ENCODE peak calls at places on chromosome 19, in six cellular contexts. H, F, G, N, J and U are unnamed samples.
A peak's percentile ranks its signal among the peaks of the same experiment; 100 is the strongest.

GRCh38 chr19:53906211-53907192 is 2.6 kb upstream of the CACNG7 start:
- DNase-seq in F (peak; percentile 50), H (peak; percentile 87), N (peak; percentile 65), J (no peak), G (peak; percentile 26), U (peak; percentile 86)

GRCh38 chr19:41172297-41173164 is 20.5 kb upstream of the CYP2S1 start:
- DNase-seq in J (no peak), H (no peak), F (no peak), G (no peak), N (no peak), U (no peak)

GRCh38 chr19:4866595-4867424 is 657 bp downstream of the PLIN3 start:
- DNase-seq in N (peak; percentile 34), J (peak; percentile 84), G (peak; percentile 44), F (peak; percentile 35), H (peak; percentile 89), U (peak; percentile 84)

GRCh38 chr19:3451451-3451866 is 28.9 kb downstream of the SMIM24 start:
- DNase-seq in J (no peak), N (no peak), F (no peak), H (no peak), G (no peak), U (no peak)

GRCh38 chr19:1699998-1700732 is 47.8 kb upstream of the TCF3 start:
- DNase-seq in G (no peak), H (no peak), F (no peak), J (no peak), N (no peak), U (no peak)

GRCh38 chr19:3285647-3286176 is 61.3 kb downstream of the CELF5 start:
- DNase-seq in H (no peak), J (no peak), F (peak; percentile 40), N (no peak), G (no peak), U (no peak)

GRCh38 chr19:41698746-41699230 is 9.6 kb upstream of the CEACAM5 start:
- DNase-seq in J (no peak), G (no peak), F (no peak), N (no peak), H (no peak), U (no peak)

GRCh38 chr19:14871619-14872230 is 14.2 kb downstream of the OR7A17 start:
- DNase-seq in H (no peak), F (no peak), N (peak; percentile 10), G (no peak), J (no peak), U (no peak)

GRCh38 chr19:35856546-35857149 is at the start of gene KIRREL2:
- DNase-seq in F (no peak), N (no peak), H (no peak), G (no peak), J (no peak), U (no peak)

GRCh38 chr19:13460045-13460444 is 46.2 kb downstream of the CACNA1A start:
- DNase-seq in G (no peak), H (no peak), F (no peak), J (no peak), N (no peak), U (no peak)

GRCh38 chr19:17743874-17744273 is 7.4 kb upstream of the FCHO1 start:
- DNase-seq in F (peak; percentile 16), J (no peak), G (no peak), H (no peak), N (no peak), U (no peak)

GRCh38 chr19:44593294-44593693 is 20.1 kb upstream of the IGSF23 start:
- DNase-seq in F (no peak), H (no peak), G (no peak), J (no peak), N (no peak), U (no peak)

GRCh38 chr19:15977690-15978089 is 28.9 kb downstream of the OR10H4 start:
- DNase-seq in N (no peak), J (no peak), H (no peak), F (no peak), G (no peak), U (no peak)

GRCh38 chr19:53844849-53845246 is 20.7 kb upstream of the NLRP12 start:
- DNase-seq in G (no peak), N (no peak), F (no peak), H (no peak), J (no peak), U (peak; percentile 80)

GRCh38 chr19:46205183-46205984 is 24.2 kb upstream of the IGFL1 start:
- DNase-seq in F (no peak), G (no peak), H (peak; percentile 9), N (no peak), J (no peak), U (no peak)

GRCh38 chr19:50238043-50238442 is 34.6 kb downstream of the MYH14 start:
- DNase-seq in N (no peak), F (no peak), H (no peak), J (no peak), G (no peak), U (no peak)

GRCh38 chr19:52638601-52639000 is 446 bp upstream of the ZNF83 start:
- DNase-seq in G (no peak), H (peak; percentile 79), J (no peak), N (peak; percentile 16), F (no peak), U (no peak)

GRCh38 chr19:44889830-44890365 is 1.2 kb upstream of the TOMM40 start:
- DNase-seq in G (no peak), F (no peak), H (no peak), N (no peak), J (no peak), U (no peak)

GRCh38 chr19:33383722-33384292 is 10.3 kb downstream of the CEBPG start:
- DNase-seq in F (no peak), G (no peak), N (no peak), H (peak; percentile 24), J (no peak), U (peak; percentile 39)

GRCh38 chr19:42421101-42421500 is 6.1 kb downstream of the LIPE start:
- DNase-seq in G (no peak), N (no peak), F (no peak), J (no peak), H (no peak), U (peak; percentile 76)

GRCh38 chr19:46791944-46792343 is 3.5 kb upstream of the SLC1A5 start:
- DNase-seq in J (no peak), G (no peak), H (no peak), N (no peak), F (peak; percentile 72), U (no peak)

GRCh38 chr19:17052439-17052838 is 22.8 kb downstream of the HAUS8 start:
- DNase-seq in H (no peak), F (peak; percentile 30), G (no peak), J (no peak), N (peak; percentile 62), U (no peak)

GRCh38 chr19:18274303-18274775 is at the start of gene IQCN:
- DNase-seq in H (peak; percentile 86), G (no peak), N (no peak), J (peak; percentile 83), F (peak; percentile 61), U (no peak)

GRCh38 chr19:38028913-38029565 is 122.0 kb downstream of the SIPA1L3 start:
- DNase-seq in N (no peak), H (no peak), F (no peak), J (no peak), G (no peak), U (no peak)

GRCh38 chr19:14368011-14368513 is 13.2 kb upstream of the ADGRE5 start:
- DNase-seq in H (no peak), F (peak; percentile 85), J (no peak), G (no peak), N (no peak), U (no peak)

GRCh38 chr19:5424192-5424973 is 30.8 kb upstream of the ZNRF4 start:
- DNase-seq in H (no peak), N (no peak), G (no peak), J (no peak), F (no peak), U (no peak)

GRCh38 chr19:50921391-50922315 is 10.5 kb upstream of the KLK4 start:
- DNase-seq in J (peak; percentile 31), G (no peak), N (no peak), H (no peak), F (no peak), U (no peak)

GRCh38 chr19:4391701-4392543 is 8.4 kb downstream of the SH3GL1 start:
- DNase-seq in G (no peak), N (no peak), J (no peak), H (no peak), F (no peak), U (no peak)

GRCh38 chr19:29105629-29106352 is 107.2 kb downstream of the UQCRFS1 start:
- DNase-seq in H (peak; percentile 26), F (no peak), G (no peak), J (peak; percentile 51), N (no peak), U (no peak)